ENCODE peak calls at places on chromosome 18, in eight cellular contexts. One of them, this sample, is unnamed. For H3K36me3, the result is how much of the 10 kb centered on the place peaks cover.

GRCh38 chr18:26780520-26781325 is 84.8 kb downstream of the AQP4 start:
- DNase-seq in tibial artery: no peak
- DNase-seq in BJ: no peak
- DNase-seq in MM.1S: no peak
- DNase-seq in CD4-positive, alpha-beta memory T cell: no peak
- DNase-seq in aorta: no peak
- DNase-seq in CD8-positive, alpha-beta memory T cell: no peak
- DNase-seq in heart right ventricle: no peak
- DNase-seq in this sample: no peak

GRCh38 chr18:12657849-12658829 is at the start of gene SPIRE1:
- DNase-seq in CD4-positive, alpha-beta memory T cell: peak
- DNase-seq in BJ: no peak
- DNase-seq in CD8-positive, alpha-beta memory T cell: peak
- DNase-seq in heart right ventricle: peak
- DNase-seq in aorta: peak
- DNase-seq in MM.1S: peak
- DNase-seq in tibial artery: peak
- DNase-seq in this sample: peak

GRCh38 chr18:11654736-11655604 is 34.1 kb upstream of the GNAL start:
- DNase-seq in aorta: peak
- DNase-seq in MM.1S: peak
- DNase-seq in tibial artery: no peak
- DNase-seq in BJ: no peak
- DNase-seq in CD4-positive, alpha-beta memory T cell: no peak
- DNase-seq in CD8-positive, alpha-beta memory T cell: no peak
- DNase-seq in heart right ventricle: peak
- DNase-seq in this sample: peak

GRCh38 chr18:5585653-5586052 is 41.9 kb upstream of the EPB41L3 start:
- DNase-seq in BJ: no peak
- DNase-seq in aorta: no peak
- DNase-seq in CD4-positive, alpha-beta memory T cell: no peak
- DNase-seq in tibial artery: no peak
- DNase-seq in heart right ventricle: no peak
- DNase-seq in MM.1S: no peak
- DNase-seq in CD8-positive, alpha-beta memory T cell: no peak
- DNase-seq in this sample: no peak

GRCh38 chr18:22637787-22638186 is 220.1 kb upstream of the CTAGE1 start:
- DNase-seq in aorta: no peak
- DNase-seq in CD8-positive, alpha-beta memory T cell: no peak
- DNase-seq in tibial artery: no peak
- DNase-seq in CD4-positive, alpha-beta memory T cell: no peak
- DNase-seq in MM.1S: no peak
- DNase-seq in BJ: peak
- DNase-seq in heart right ventricle: no peak
- DNase-seq in this sample: no peak

GRCh38 chr18:68935686-68936085 is 137.8 kb downstream of the CCDC102B start:
- DNase-seq in BJ: no peak
- DNase-seq in CD4-positive, alpha-beta memory T cell: no peak
- DNase-seq in MM.1S: no peak
- DNase-seq in tibial artery: no peak
- DNase-seq in CD8-positive, alpha-beta memory T cell: no peak
- DNase-seq in heart right ventricle: no peak
- DNase-seq in aorta: no peak
- DNase-seq in this sample: no peak

GRCh38 chr18:3051718-3052410 is 38.9 kb upstream of the LPIN2 start:
- DNase-seq in BJ: no peak
- DNase-seq in CD4-positive, alpha-beta memory T cell: no peak
- DNase-seq in aorta: no peak
- DNase-seq in CD8-positive, alpha-beta memory T cell: no peak
- DNase-seq in tibial artery: no peak
- DNase-seq in heart right ventricle: no peak
- DNase-seq in MM.1S: no peak
- DNase-seq in this sample: no peak

GRCh38 chr18:79383388-79384056 is 12.2 kb upstream of the NFATC1 start:
- DNase-seq in heart right ventricle: no peak
- DNase-seq in BJ: no peak
- DNase-seq in MM.1S: no peak
- DNase-seq in tibial artery: no peak
- DNase-seq in CD4-positive, alpha-beta memory T cell: no peak
- DNase-seq in aorta: peak
- DNase-seq in CD8-positive, alpha-beta memory T cell: no peak
- DNase-seq in this sample: no peak

GRCh38 chr18:50879302-50880107 is 587 bp downstream of the ME2 start:
- DNase-seq in MM.1S: peak
- DNase-seq in tibial artery: peak
- DNase-seq in CD4-positive, alpha-beta memory T cell: peak
- DNase-seq in aorta: no peak
- DNase-seq in CD8-positive, alpha-beta memory T cell: peak
- DNase-seq in heart right ventricle: peak
- DNase-seq in BJ: no peak
- DNase-seq in this sample: no peak

GRCh38 chr18:21242141-21243040 is at the start of gene GREB1L:
- DNase-seq in heart right ventricle: peak
- DNase-seq in tibial artery: peak
- DNase-seq in CD4-positive, alpha-beta memory T cell: no peak
- DNase-seq in aorta: peak
- DNase-seq in MM.1S: peak
- DNase-seq in CD8-positive, alpha-beta memory T cell: no peak
- DNase-seq in BJ: no peak
- DNase-seq in this sample: peak

GRCh38 chr18:37578886-37579513 is 13.4 kb upstream of the CELF4 start:
- DNase-seq in CD8-positive, alpha-beta memory T cell: no peak
- DNase-seq in aorta: no peak
- DNase-seq in MM.1S: peak
- DNase-seq in tibial artery: no peak
- DNase-seq in BJ: no peak
- DNase-seq in heart right ventricle: no peak
- DNase-seq in CD4-positive, alpha-beta memory T cell: no peak
- DNase-seq in this sample: peak

GRCh38 chr18:55228707-55229106 is 269.4 kb upstream of the CCDC68 start:
- DNase-seq in CD8-positive, alpha-beta memory T cell: no peak
- DNase-seq in MM.1S: no peak
- DNase-seq in heart right ventricle: no peak
- DNase-seq in BJ: no peak
- DNase-seq in aorta: no peak
- DNase-seq in CD4-positive, alpha-beta memory T cell: no peak
- DNase-seq in tibial artery: peak
- DNase-seq in this sample: no peak

GRCh38 chr18:57353940-57354461 is 1.6 kb downstream of the ST8SIA3 start:
- DNase-seq in MM.1S: no peak
- DNase-seq in aorta: peak
- DNase-seq in CD4-positive, alpha-beta memory T cell: no peak
- DNase-seq in heart right ventricle: peak
- DNase-seq in CD8-positive, alpha-beta memory T cell: no peak
- DNase-seq in BJ: no peak
- DNase-seq in tibial artery: no peak
- DNase-seq in this sample: peak

GRCh38 chr18:76621782-76622495 is 126.9 kb upstream of the ZNF516 start:
- DNase-seq in heart right ventricle: no peak
- DNase-seq in tibial artery: no peak
- DNase-seq in aorta: no peak
- DNase-seq in CD8-positive, alpha-beta memory T cell: no peak
- DNase-seq in CD4-positive, alpha-beta memory T cell: no peak
- DNase-seq in MM.1S: no peak
- DNase-seq in BJ: no peak
- DNase-seq in this sample: no peak

GRCh38 chr18:22285299-22286140 is 116.1 kb downstream of the GATA6 start:
- DNase-seq in MM.1S: no peak
- DNase-seq in tibial artery: no peak
- DNase-seq in aorta: no peak
- DNase-seq in CD4-positive, alpha-beta memory T cell: no peak
- DNase-seq in CD8-positive, alpha-beta memory T cell: no peak
- DNase-seq in heart right ventricle: no peak
- DNase-seq in BJ: no peak
- DNase-seq in this sample: no peak

GRCh38 chr18:12318857-12319256 is 10.8 kb downstream of the TUBB6 start:
- DNase-seq in tibial artery: no peak
- DNase-seq in CD4-positive, alpha-beta memory T cell: no peak
- DNase-seq in MM.1S: no peak
- DNase-seq in heart right ventricle: no peak
- DNase-seq in CD8-positive, alpha-beta memory T cell: no peak
- DNase-seq in aorta: no peak
- DNase-seq in BJ: no peak
- DNase-seq in this sample: no peak

GRCh38 chr18:76923485-76924085 is 101.2 kb downstream of the ZNF236 start:
- DNase-seq in aorta: no peak
- DNase-seq in tibial artery: no peak
- DNase-seq in CD4-positive, alpha-beta memory T cell: no peak
- DNase-seq in heart right ventricle: no peak
- DNase-seq in MM.1S: no peak
- DNase-seq in BJ: no peak
- DNase-seq in CD8-positive, alpha-beta memory T cell: no peak
- DNase-seq in this sample: peak

DNA sequence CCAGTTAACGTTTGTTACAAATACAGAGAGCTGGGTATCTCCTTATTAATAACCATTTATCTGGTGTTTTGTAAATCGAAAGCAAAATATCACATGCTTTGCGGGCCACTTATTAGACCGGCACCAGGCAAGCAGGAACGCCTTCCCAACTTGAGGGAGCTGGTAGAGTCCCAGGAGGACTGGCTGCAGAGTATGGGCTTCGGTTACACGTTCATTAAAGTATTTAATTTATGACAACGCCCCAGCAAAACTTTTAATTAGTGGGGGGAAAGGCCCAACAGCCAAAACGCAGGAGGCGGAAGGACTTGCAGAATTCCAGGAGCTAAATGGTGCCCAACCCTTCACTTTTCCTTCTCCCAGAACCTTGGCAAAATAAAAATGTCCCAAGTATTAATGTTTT is 3.7 kb downstream of the SMAD7 start:
- DNase-seq in BJ: no peak
- DNase-seq in MM.1S: no peak
- DNase-seq in heart right ventricle: no peak
- DNase-seq in CD4-positive, alpha-beta memory T cell: no peak
- DNase-seq in CD8-positive, alpha-beta memory T cell: no peak
- DNase-seq in aorta: peak
- DNase-seq in tibial artery: no peak
- DNase-seq in this sample: no peak
- H3K4me3 ChIP-seq in BJ: peak
- H3K4me3 ChIP-seq in MM.1S: peak
- H3K4me3 ChIP-seq in heart right ventricle: peak
- H3K4me3 ChIP-seq in CD4-positive, alpha-beta memory T cell: no peak
- H3K4me3 ChIP-seq in CD8-positive, alpha-beta memory T cell: no peak
- H3K4me3 ChIP-seq in aorta: peak
- H3K4me3 ChIP-seq in tibial artery: peak
- H3K4me3 ChIP-seq in this sample: peak

GRCh38 chr18:42069036-42069435 is 114.0 kb downstream of the PIK3C3 start:
- DNase-seq in MM.1S: no peak
- DNase-seq in BJ: no peak
- DNase-seq in aorta: no peak
- DNase-seq in tibial artery: no peak
- DNase-seq in CD8-positive, alpha-beta memory T cell: no peak
- DNase-seq in CD4-positive, alpha-beta memory T cell: no peak
- DNase-seq in heart right ventricle: no peak
- DNase-seq in this sample: no peak
- H3K36me3 ChIP-seq in MM.1S: under half
- H3K36me3 ChIP-seq in BJ: under half
- H3K36me3 ChIP-seq in aorta: under half
- H3K36me3 ChIP-seq in tibial artery: half or more
- H3K36me3 ChIP-seq in CD8-positive, alpha-beta memory T cell: under half
- H3K36me3 ChIP-seq in CD4-positive, alpha-beta memory T cell: under half
- H3K36me3 ChIP-seq in heart right ventricle: under half
- H3K36me3 ChIP-seq in this sample: under half

GRCh38 chr18:8707946-8708345 is 2.6 kb downstream of the MTCL1 start:
- DNase-seq in tibial artery: no peak
- DNase-seq in CD8-positive, alpha-beta memory T cell: no peak
- DNase-seq in CD4-positive, alpha-beta memory T cell: no peak
- DNase-seq in heart right ventricle: no peak
- DNase-seq in MM.1S: no peak
- DNase-seq in aorta: no peak
- DNase-seq in BJ: no peak
- DNase-seq in this sample: no peak

GRCh38 chr18:8705941-8706544 is 687 bp downstream of the MTCL1 start:
- DNase-seq in MM.1S: peak
- DNase-seq in aorta: peak
- DNase-seq in BJ: no peak
- DNase-seq in CD4-positive, alpha-beta memory T cell: no peak
- DNase-seq in tibial artery: no peak
- DNase-seq in heart right ventricle: no peak
- DNase-seq in CD8-positive, alpha-beta memory T cell: peak
- DNase-seq in this sample: no peak

GRCh38 chr18:8708670-8709069 is 3.3 kb downstream of the MTCL1 start:
- DNase-seq in MM.1S: no peak
- DNase-seq in tibial artery: no peak
- DNase-seq in heart right ventricle: no peak
- DNase-seq in CD8-positive, alpha-beta memory T cell: no peak
- DNase-seq in aorta: no peak
- DNase-seq in CD4-positive, alpha-beta memory T cell: no peak
- DNase-seq in BJ: no peak
- DNase-seq in this sample: no peak

GRCh38 chr18:8706545-8706980 is 1.2 kb downstream of the MTCL1 start:
- DNase-seq in BJ: no peak
- DNase-seq in MM.1S: peak
- DNase-seq in aorta: no peak
- DNase-seq in CD4-positive, alpha-beta memory T cell: no peak
- DNase-seq in CD8-positive, alpha-beta memory T cell: no peak
- DNase-seq in heart right ventricle: no peak
- DNase-seq in tibial artery: no peak
- DNase-seq in this sample: no peak

DNA sequence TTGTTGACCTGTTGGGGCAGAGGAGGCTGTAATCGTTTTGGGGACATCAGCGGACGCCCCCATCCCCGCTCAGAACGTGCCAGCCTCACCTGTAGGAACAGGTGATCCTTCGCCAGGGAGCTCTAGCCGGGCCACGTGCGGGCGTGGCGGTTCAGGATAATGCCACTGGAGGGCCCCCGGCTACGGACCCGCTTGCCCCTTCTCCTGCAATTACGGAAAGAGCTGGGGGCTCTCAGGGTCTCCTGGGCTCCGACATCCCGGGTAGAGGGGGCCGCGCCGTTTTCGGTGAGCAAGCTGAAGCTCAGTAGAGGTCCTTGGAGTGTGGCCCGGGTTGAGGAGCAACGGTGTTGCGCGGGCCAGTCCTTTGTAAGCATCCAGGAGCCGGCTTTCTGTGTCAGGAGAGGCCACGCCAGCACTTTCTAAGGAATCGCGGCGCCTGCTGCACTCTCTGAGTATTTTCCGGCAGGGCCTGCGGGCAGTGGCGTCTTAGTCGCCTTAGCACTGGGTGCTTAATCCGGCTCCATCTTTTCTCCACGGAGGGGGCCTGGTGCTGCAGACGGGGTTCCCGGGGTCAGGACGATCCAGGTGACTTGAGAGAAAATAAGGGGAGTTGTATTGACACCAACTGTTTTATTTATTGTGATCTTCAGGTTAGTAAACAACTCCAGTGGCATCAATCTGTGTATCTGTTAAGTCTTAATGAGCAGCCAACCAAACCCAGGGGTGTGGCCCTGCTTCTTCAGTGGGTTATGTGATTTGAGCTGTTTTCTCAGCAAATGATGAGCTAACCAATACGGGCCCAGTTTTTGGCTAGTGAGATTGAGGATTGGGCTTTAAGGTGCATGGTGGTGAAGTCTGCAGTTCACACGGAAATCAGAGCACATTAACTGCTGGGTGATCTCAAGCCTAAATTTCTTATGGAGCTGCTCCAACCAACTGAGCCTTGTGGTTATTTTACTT is 1.9 kb downstream of the MTCL1 start:
- DNase-seq in heart right ventricle: peak
- DNase-seq in aorta: peak
- DNase-seq in CD8-positive, alpha-beta memory T cell: no peak
- DNase-seq in tibial artery: peak
- DNase-seq in CD4-positive, alpha-beta memory T cell: peak
- DNase-seq in BJ: no peak
- DNase-seq in MM.1S: peak
- DNase-seq in this sample: peak
- H3K4me3 ChIP-seq in heart right ventricle: peak
- H3K4me3 ChIP-seq in aorta: peak
- H3K4me3 ChIP-seq in CD8-positive, alpha-beta memory T cell: peak
- H3K4me3 ChIP-seq in tibial artery: peak
- H3K4me3 ChIP-seq in CD4-positive, alpha-beta memory T cell: no peak
- H3K4me3 ChIP-seq in BJ: peak
- H3K4me3 ChIP-seq in MM.1S: peak
- H3K4me3 ChIP-seq in this sample: peak

GRCh38 chr18:58954986-58955385 is 90.3 kb downstream of the ZNF532 start:
- DNase-seq in BJ: no peak
- DNase-seq in heart right ventricle: no peak
- DNase-seq in MM.1S: no peak
- DNase-seq in CD8-positive, alpha-beta memory T cell: no peak
- DNase-seq in aorta: no peak
- DNase-seq in CD4-positive, alpha-beta memory T cell: no peak
- DNase-seq in tibial artery: no peak
- DNase-seq in this sample: no peak
- H3K36me3 ChIP-seq in BJ: under half
- H3K36me3 ChIP-seq in heart right ventricle: under half
- H3K36me3 ChIP-seq in MM.1S: under half
- H3K36me3 ChIP-seq in CD8-positive, alpha-beta memory T cell: under half
- H3K36me3 ChIP-seq in aorta: under half
- H3K36me3 ChIP-seq in CD4-positive, alpha-beta memory T cell: under half
- H3K36me3 ChIP-seq in tibial artery: under half
- H3K36me3 ChIP-seq in this sample: under half